ENCODE peak calls at places on chromosomes 6 and 20, in five cellular contexts. V, X, M, F and D are unnamed samples.

GRCh38 chr20:3382836-3383235 is 24.6 kb downstream of the DNAAF9 start:
- DNase-seq in V (no peak), M (no peak), F (no peak), X (no peak), D (no peak)

GRCh38 chr6:14286144-14286543 is 168.6 kb downstream of the CD83 start:
- DNase-seq in M (no peak), F (no peak), X (no peak), V (no peak), D (no peak)

GRCh38 chr20:49515588-49515987 is 33.1 kb upstream of the KCNB1 start:
- DNase-seq in M (no peak), X (no peak), F (no peak), V (no peak), D (no peak)

GRCh38 chr20:61768926-61769832 is 296.5 kb downstream of the TAF4 start:
- DNase-seq in M (no peak), V (no peak), F (no peak), X (no peak), D (no peak)

GRCh38 chr6:74404366-74404765 is 708.4 kb downstream of the CD109 start:
- DNase-seq in F (no peak), X (no peak), V (no peak), M (no peak), D (no peak)

GRCh38 chr6:130503146-130503545 is 137.3 kb downstream of the TMEM200A start:
- DNase-seq in X (no peak), V (no peak), M (no peak), F (no peak), D (no peak)

GRCh38 chr6:142871910-142872331 is 73.1 kb downstream of the HIVEP2 start:
- DNase-seq in V (no peak), X (peak), F (no peak), M (no peak), D (no peak)

GRCh38 chr6:46903175-46903574 is 18.6 kb downstream of the ADGRF5 start:
- DNase-seq in F (no peak), X (no peak), M (no peak), V (no peak), D (no peak)

GRCh38 chr6:14542670-14543366 is 425.2 kb downstream of the CD83 start:
- DNase-seq in F (peak), X (peak), M (peak), V (no peak), D (no peak)